ENCODE peak calls at places on chromosome 15, in nine cellular contexts. S, Y, D, E, L, J, F, Q and R are unnamed samples.

GRCh38 chr15:88695595-88696186 is 56.9 kb downstream of the ISG20 start:
- DNase-seq in F (no peak), Q (no peak), J (no peak), S (no peak), E (no peak), L (no peak), D (no peak), Y (no peak), R (no peak)

GRCh38 chr15:83288381-83288801 is 3.9 kb upstream of the BNC1 start:
- DNase-seq in Q (no peak), Y (peak; percentile 62), F (no peak), J (no peak), E (no peak), D (no peak), L (no peak), S (no peak), R (no peak)

GRCh38 chr15:69359724-69360123 is 54.4 kb upstream of the KIF23 start:
- DNase-seq in Y (no peak), D (no peak), L (no peak), Q (peak; percentile 79), E (no peak), F (no peak), J (no peak), S (no peak), R (no peak)

GRCh38 chr15:72197460-72198409 is at the start of gene GRAMD2A:
- DNase-seq in D (peak; percentile 32), F (peak; percentile 43), Q (peak; percentile 12), J (peak; percentile 69), S (no peak), L (no peak), Y (peak; percentile 88), E (peak; percentile 57), R (no peak)

GRCh38 chr15:85137507-85138175 is 156.0 kb downstream of the PDE8A start:
- DNase-seq in J (no peak), Q (no peak), Y (no peak), F (no peak), D (no peak), S (no peak), E (peak; percentile 42), L (no peak), R (no peak)

GRCh38 chr15:95549168-95549738 is 781.2 kb upstream of the NR2F2 start:
- DNase-seq in Q (no peak), J (no peak), Y (no peak), L (no peak), D (no peak), E (no peak), F (no peak), S (no peak), R (no peak)

GRCh38 chr15:74402873-74403589 is 30.7 kb downstream of the SEMA7A start:
- DNase-seq in E (no peak), L (peak; percentile 84), F (peak; percentile 46), D (no peak), J (no peak), S (no peak), Q (no peak), Y (no peak), R (peak; percentile 42)

GRCh38 chr15:61987824-61988223 is 72.4 kb downstream of the VPS13C start:
- DNase-seq in D (no peak), E (no peak), S (no peak), Y (no peak), F (no peak), L (no peak), J (no peak), Q (no peak), R (no peak)

GRCh38 chr15:80844011-80844732 is 65.0 kb downstream of the CEMIP start:
- DNase-seq in Y (no peak), F (no peak), Q (no peak), E (no peak), J (no peak), S (no peak), L (no peak), D (no peak), R (no peak)

GRCh38 chr15:73593278-73594074 is 39.7 kb downstream of the NPTN start:
- DNase-seq in E (no peak), L (no peak), Q (peak; percentile 67), D (no peak), J (no peak), S (no peak), F (no peak), Y (no peak), R (no peak)

GRCh38 chr15:67385971-67386370 is 131.4 kb downstream of the IQCH start:
- DNase-seq in E (no peak), S (no peak), F (no peak), L (no peak), Q (peak; percentile 18), Y (no peak), J (no peak), D (no peak), R (no peak)

GRCh38 chr15:57680021-57680420 is 26.5 kb upstream of the POLR2M start:
- DNase-seq in Y (no peak), D (no peak), L (no peak), F (no peak), E (no peak), Q (peak; percentile 54), S (no peak), J (no peak), R (no peak)

GRCh38 chr15:39919740-39920509 is at the start of gene GPR176:
- DNase-seq in Y (peak; percentile 64), Q (peak; percentile 84), F (no peak), S (no peak), D (peak; percentile 24), J (peak; percentile 40), L (peak; percentile 57), E (peak; percentile 57), R (peak; percentile 57)

GRCh38 chr15:98853161-98853560 is 154.4 kb downstream of the PGPEP1L start:
- DNase-seq in F (peak; percentile 90), L (peak; percentile 90), J (peak; percentile 85), E (peak; percentile 81), S (peak; percentile 78), Q (peak; percentile 94), D (peak; percentile 91), Y (peak; percentile 76), R (peak; percentile 72)

GRCh38 chr15:72182673-72183072 is 14.9 kb downstream of the GRAMD2A start:
- DNase-seq in Q (peak; percentile 32), Y (no peak), J (no peak), F (no peak), L (no peak), D (no peak), E (no peak), S (no peak), R (no peak)

GRCh38 chr15:64343222-64343621 is 12.8 kb downstream of the CSNK1G1 start:
- DNase-seq in E (no peak), L (no peak), D (no peak), Y (no peak), J (no peak), S (no peak), F (no peak), Q (no peak), R (no peak)

GRCh38 chr15:46854559-46854958 is 862.7 kb upstream of the SEMA6D start:
- DNase-seq in J (no peak), E (no peak), L (no peak), F (no peak), D (no peak), S (no peak), Y (no peak), Q (no peak), R (no peak)

GRCh38 chr15:38533416-38533915 is 31.1 kb downstream of the RASGRP1 start:
- DNase-seq in Y (no peak), J (no peak), S (no peak), L (no peak), D (no peak), E (no peak), F (no peak), Q (no peak), R (no peak)

GRCh38 chr15:64134322-64134829 is 17.2 kb upstream of the SNX22 start:
- DNase-seq in F (peak; percentile 66), J (peak; percentile 65), S (no peak), Q (peak; percentile 61), E (no peak), D (peak; percentile 68), Y (no peak), L (no peak), R (no peak)

GRCh38 chr15:60667190-60667868 is 188.4 kb upstream of the ICE2 start:
- DNase-seq in Y (no peak), Q (no peak), L (no peak), J (no peak), S (no peak), E (no peak), F (no peak), D (no peak), R (no peak)
- H3K4me1 ChIP-seq in Y (peaks cover 10% of the 10 kb centered on the region), Q (no peaks in the 10 kb centered on the region), L (no peaks in the 10 kb centered on the region), J (no peaks in the 10 kb centered on the region), S (no peaks in the 10 kb centered on the region), E (no peaks in the 10 kb centered on the region), F (no peaks in the 10 kb centered on the region), D (no peaks in the 10 kb centered on the region), R (no peaks in the 10 kb centered on the region)

GRCh38 chr15:77706482-77707244 is 74.0 kb upstream of the LINGO1 start:
- DNase-seq in L (peak; percentile 17), D (no peak), Q (no peak), E (no peak), S (no peak), F (no peak), Y (no peak), J (no peak), R (no peak)
- TF ChIP-seq CTCF in L (no peak), D (no peak), Q (no peak), E (no peak), S (no peak), F (no peak), Y (no peak), J (no peak), R (no peak)

GRCh38 chr15:25188051-25188450 is 233.3 kb downstream of the SNRPN start:
- DNase-seq in Q (no peak), S (no peak), D (no peak), Y (no peak), F (no peak), E (no peak), J (no peak), L (no peak), R (no peak)
- H3K9me3 ChIP-seq in Q (no peaks in the 10 kb centered on the region), S (no peaks in the 10 kb centered on the region), D (peaks cover 50% of the 10 kb centered on the region), Y (peaks cover 50% of the 10 kb centered on the region), F (peaks cover 99% of the 10 kb centered on the region), E (no peaks in the 10 kb centered on the region), J (peaks cover 100% of the 10 kb centered on the region), L (peaks cover 97% of the 10 kb centered on the region), R (no peaks in the 10 kb centered on the region)

GRCh38 chr15:90064931-90065681 is 37.2 kb downstream of the IDH2 start:
- DNase-seq in Y (no peak), L (peak; percentile 75), D (peak; percentile 80), Q (no peak), J (peak; percentile 82), S (no peak), F (no peak), E (peak; percentile 88), R (no peak)

GRCh38 chr15:90063733-90064247 is 38.5 kb downstream of the IDH2 start:
- DNase-seq in E (no peak), D (no peak), Y (no peak), F (no peak), L (peak; percentile 70), Q (no peak), J (peak; percentile 86), S (no peak), R (no peak)

GRCh38 chr15:90067181-90067952 is 34.9 kb downstream of the IDH2 start:
- DNase-seq in Y (no peak), Q (no peak), L (peak; percentile 57), D (no peak), J (no peak), E (no peak), S (no peak), F (no peak), R (no peak)

GRCh38 chr15:90067953-90068613 is 34.2 kb downstream of the IDH2 start:
- DNase-seq in L (no peak), D (no peak), J (no peak), F (no peak), Q (no peak), S (no peak), Y (no peak), E (no peak), R (no peak)

GRCh38 chr15:90065682-90066049 is 36.6 kb downstream of the IDH2 start:
- DNase-seq in F (no peak), E (no peak), J (no peak), S (no peak), D (no peak), Y (no peak), L (no peak), Q (no peak), R (no peak)
- H3K4me1 ChIP-seq in F (peaks cover 38% of the 10 kb centered on the region), E (peaks cover 45% of the 10 kb centered on the region), J (peaks cover 35% of the 10 kb centered on the region), S (peaks cover 19% of the 10 kb centered on the region), D (peaks cover 54% of the 10 kb centered on the region), Y (peaks cover 25% of the 10 kb centered on the region), L (peaks cover 22% of the 10 kb centered on the region), Q (no peaks in the 10 kb centered on the region), R (peaks cover 18% of the 10 kb centered on the region)